ENCODE peak calls at places on chromosomes 6 and 20, in five cellular contexts. One of them, this sample, is unnamed. For H3K79me2, the result is how much of the 10 kb centered on the place peaks cover.

GRCh38 chr6:55069132-55069781 is 105.1 kb upstream of the HCRTR2 start:
- DNase-seq in HepG2: peak
- DNase-seq in HCT116: peak
- DNase-seq in hepatocyte: peak
- DNase-seq in PC-3: peak
- DNase-seq in this sample: peak

GRCh38 chr6:26172496-26172958 is 85.3 kb downstream of the HFE start:
- DNase-seq in HepG2: no peak
- DNase-seq in HCT116: no peak
- DNase-seq in hepatocyte: peak
- DNase-seq in PC-3: no peak
- DNase-seq in this sample: no peak

GRCh38 chr6:35602133-35602946 is 86.4 kb downstream of the FKBP5 start:
- DNase-seq in HepG2: peak
- DNase-seq in HCT116: no peak
- DNase-seq in hepatocyte: peak
- DNase-seq in PC-3: peak
- DNase-seq in this sample: no peak

GRCh38 chr6:169853196-169854082 is 102.0 kb downstream of the ERMARD start:
- DNase-seq in HepG2: no peak
- DNase-seq in HCT116: no peak
- DNase-seq in hepatocyte: no peak
- DNase-seq in PC-3: no peak
- DNase-seq in this sample: no peak

GRCh38 chr6:113522376-113522775 is 334.8 kb upstream of the MARCKS start:
- DNase-seq in HepG2: no peak
- DNase-seq in HCT116: no peak
- DNase-seq in hepatocyte: no peak
- DNase-seq in PC-3: no peak
- DNase-seq in this sample: no peak

GRCh38 chr20:64106981-64107735 is at the start of gene NPBWR2:
- DNase-seq in HepG2: no peak
- DNase-seq in HCT116: no peak
- DNase-seq in hepatocyte: no peak
- DNase-seq in PC-3: no peak
- DNase-seq in this sample: no peak

GRCh38 chr20:32125511-32125910 is 16.0 kb downstream of the TM9SF4 start:
- DNase-seq in HepG2: no peak
- DNase-seq in HCT116: no peak
- DNase-seq in hepatocyte: no peak
- DNase-seq in PC-3: no peak
- DNase-seq in this sample: no peak

GRCh38 chr6:35253249-35253648 is 6.3 kb upstream of the ZNF76 start:
- DNase-seq in HepG2: no peak
- DNase-seq in HCT116: no peak
- DNase-seq in hepatocyte: no peak
- DNase-seq in PC-3: no peak
- DNase-seq in this sample: no peak

GRCh38 chr20:48482790-48483189 is 345.0 kb downstream of the PREX1 start:
- DNase-seq in HepG2: no peak
- DNase-seq in HCT116: no peak
- DNase-seq in hepatocyte: no peak
- DNase-seq in PC-3: no peak
- DNase-seq in this sample: no peak

GRCh38 chr6:97068211-97068610 is 143.7 kb downstream of the KLHL32 start:
- DNase-seq in HepG2: peak
- DNase-seq in HCT116: peak
- DNase-seq in hepatocyte: peak
- DNase-seq in PC-3: peak
- DNase-seq in this sample: no peak

GRCh38 chr20:32521780-32522524 is 63.2 kb downstream of the NOL4L start:
- DNase-seq in HepG2: peak
- DNase-seq in HCT116: peak
- DNase-seq in hepatocyte: peak
- DNase-seq in PC-3: peak
- DNase-seq in this sample: peak

GRCh38 chr6:29720863-29721262 is 2.4 kb upstream of the HLA-F start:
- DNase-seq in HepG2: no peak
- DNase-seq in HCT116: peak
- DNase-seq in hepatocyte: no peak
- DNase-seq in PC-3: peak
- DNase-seq in this sample: no peak

GRCh38 chr20:53024121-53024520 is 52.0 kb downstream of the TSHZ2 start:
- DNase-seq in HepG2: no peak
- DNase-seq in HCT116: no peak
- DNase-seq in hepatocyte: no peak
- DNase-seq in PC-3: no peak
- DNase-seq in this sample: no peak

GRCh38 chr6:159014406-159014805 is 14.4 kb upstream of the RSPH3 start:
- DNase-seq in HepG2: no peak
- DNase-seq in HCT116: no peak
- DNase-seq in hepatocyte: no peak
- DNase-seq in PC-3: no peak
- DNase-seq in this sample: no peak

GRCh38 chr20:48131581-48131980 is 346.3 kb upstream of the SULF2 start:
- DNase-seq in HepG2: no peak
- DNase-seq in HCT116: no peak
- DNase-seq in hepatocyte: no peak
- DNase-seq in PC-3: no peak
- DNase-seq in this sample: no peak

GRCh38 chr6:33694401-33694931 is 17.0 kb downstream of the UQCC2 start:
- DNase-seq in HepG2: no peak
- DNase-seq in HCT116: no peak
- DNase-seq in hepatocyte: peak
- DNase-seq in PC-3: peak
- DNase-seq in this sample: no peak

GRCh38 chr20:53448875-53449274 is 144.8 kb downstream of the ZNF217 start:
- DNase-seq in HepG2: no peak
- DNase-seq in HCT116: no peak
- DNase-seq in hepatocyte: no peak
- DNase-seq in PC-3: no peak
- DNase-seq in this sample: no peak

GRCh38 chr6:52564856-52565255 is 12.0 kb downstream of the TRAM2 start:
- DNase-seq in HepG2: no peak
- DNase-seq in HCT116: no peak
- DNase-seq in hepatocyte: peak
- DNase-seq in PC-3: no peak
- DNase-seq in this sample: no peak

GRCh38 chr6:94658929-94659328 is 918.4 kb upstream of the MANEA start:
- DNase-seq in HepG2: no peak
- DNase-seq in HCT116: no peak
- DNase-seq in hepatocyte: no peak
- DNase-seq in PC-3: no peak
- DNase-seq in this sample: no peak

GRCh38 chr20:41348430-41349172 is 8.0 kb downstream of the LPIN3 start:
- DNase-seq in HepG2: no peak
- DNase-seq in HCT116: no peak
- DNase-seq in hepatocyte: no peak
- DNase-seq in PC-3: no peak
- DNase-seq in this sample: no peak

GRCh38 chr20:44279228-44279627 is 31.8 kb downstream of the FITM2 start:
- DNase-seq in HepG2: no peak
- DNase-seq in HCT116: no peak
- DNase-seq in hepatocyte: no peak
- DNase-seq in PC-3: peak
- DNase-seq in this sample: no peak

GRCh38 chr6:112245511-112246203 is 8.7 kb downstream of the LAMA4 start:
- DNase-seq in HepG2: no peak
- DNase-seq in HCT116: no peak
- DNase-seq in hepatocyte: no peak
- DNase-seq in PC-3: no peak
- DNase-seq in this sample: no peak

GRCh38 chr6:28838289-28838633 is 85.5 kb downstream of the TRIM27 start:
- DNase-seq in HepG2: peak
- DNase-seq in HCT116: no peak
- DNase-seq in hepatocyte: peak
- DNase-seq in PC-3: peak
- DNase-seq in this sample: peak

GRCh38 chr6:14787274-14787673 is 458.6 kb upstream of the JARID2 start:
- DNase-seq in HepG2: no peak
- DNase-seq in HCT116: no peak
- DNase-seq in hepatocyte: no peak
- DNase-seq in PC-3: no peak
- DNase-seq in this sample: no peak

GRCh38 chr6:14783594-14783993 is 462.3 kb upstream of the JARID2 start:
- DNase-seq in HepG2: no peak
- DNase-seq in HCT116: no peak
- DNase-seq in hepatocyte: no peak
- DNase-seq in PC-3: no peak
- DNase-seq in this sample: no peak

GRCh38 chr6:14786008-14786407 is 459.9 kb upstream of the JARID2 start:
- DNase-seq in HepG2: no peak
- DNase-seq in HCT116: no peak
- DNase-seq in hepatocyte: no peak
- DNase-seq in PC-3: no peak
- DNase-seq in this sample: no peak

GRCh38 chr6:14786455-14786854 is 459.4 kb upstream of the JARID2 start:
- DNase-seq in HepG2: no peak
- DNase-seq in HCT116: no peak
- DNase-seq in hepatocyte: no peak
- DNase-seq in PC-3: no peak
- DNase-seq in this sample: no peak

GRCh38 chr6:14784596-14785360 is 461.1 kb upstream of the JARID2 start:
- DNase-seq in HepG2: no peak
- DNase-seq in HCT116: no peak
- DNase-seq in hepatocyte: peak
- DNase-seq in PC-3: no peak
- DNase-seq in this sample: no peak
- H2AFZ ChIP-seq in HepG2: no peak
- H2AFZ ChIP-seq in HCT116: no peak
- H2AFZ ChIP-seq in hepatocyte: peak
- H2AFZ ChIP-seq in PC-3: no peak
- H2AFZ ChIP-seq in this sample: no peak

GRCh38 chr6:15442467-15442866 is 196.6 kb downstream of the JARID2 start:
- DNase-seq in HepG2: no peak
- DNase-seq in HCT116: no peak
- DNase-seq in hepatocyte: no peak
- DNase-seq in PC-3: no peak
- DNase-seq in this sample: no peak

GRCh38 chr6:15443119-15443518 is 197.2 kb downstream of the JARID2 start:
- DNase-seq in HepG2: no peak
- DNase-seq in HCT116: no peak
- DNase-seq in hepatocyte: no peak
- DNase-seq in PC-3: peak
- DNase-seq in this sample: peak

GRCh38 chr6:15447546-15448232 is 201.8 kb downstream of the JARID2 start:
- DNase-seq in HepG2: no peak
- DNase-seq in HCT116: no peak
- DNase-seq in hepatocyte: no peak
- DNase-seq in PC-3: no peak
- DNase-seq in this sample: no peak

GRCh38 chr6:15444081-15444731 is 198.3 kb downstream of the JARID2 start:
- DNase-seq in HepG2: no peak
- DNase-seq in HCT116: no peak
- DNase-seq in hepatocyte: no peak
- DNase-seq in PC-3: no peak
- DNase-seq in this sample: no peak

GRCh38 chr6:15444881-15445280 is 199.0 kb downstream of the JARID2 start:
- DNase-seq in HepG2: peak
- DNase-seq in HCT116: peak
- DNase-seq in hepatocyte: no peak
- DNase-seq in PC-3: peak
- DNase-seq in this sample: no peak
- H3K79me2 ChIP-seq in HepG2: under half
- H3K79me2 ChIP-seq in HCT116: half or more
- H3K79me2 ChIP-seq in hepatocyte: half or more
- H3K79me2 ChIP-seq in PC-3: half or more
- H3K79me2 ChIP-seq in this sample: half or more

DNA sequence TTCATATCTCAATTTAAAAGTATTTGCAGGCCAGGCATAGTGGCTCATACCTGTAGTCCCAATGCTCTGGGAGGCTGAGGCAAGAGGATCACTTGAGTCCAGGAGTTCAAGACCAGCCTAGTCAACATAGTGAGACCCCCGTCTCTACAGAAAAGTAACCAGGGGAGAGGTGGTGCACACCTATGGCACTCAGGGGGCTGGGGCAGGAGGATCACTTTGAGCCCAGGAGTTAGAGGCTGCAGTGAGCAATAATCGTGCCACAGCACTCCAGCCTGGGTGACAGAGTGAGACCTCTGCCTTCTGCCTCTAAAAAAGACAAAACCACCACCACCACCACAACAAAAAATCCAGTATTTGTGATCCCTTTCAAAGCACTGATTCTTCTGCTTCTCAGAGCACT is 185.5 kb upstream of the QKI start:
- DNase-seq in HepG2: no peak
- DNase-seq in HCT116: no peak
- DNase-seq in hepatocyte: no peak
- DNase-seq in PC-3: no peak
- DNase-seq in this sample: no peak
- H2AFZ ChIP-seq in HepG2: no peak
- H2AFZ ChIP-seq in HCT116: no peak
- H2AFZ ChIP-seq in hepatocyte: no peak
- H2AFZ ChIP-seq in PC-3: no peak
- H2AFZ ChIP-seq in this sample: no peak

GRCh38 chr6:117513174-117513573 is 30.7 kb downstream of the DCBLD1 start:
- DNase-seq in HepG2: no peak
- DNase-seq in HCT116: no peak
- DNase-seq in hepatocyte: no peak
- DNase-seq in PC-3: no peak
- DNase-seq in this sample: no peak

GRCh38 chr6:117514655-117515054 is 32.2 kb downstream of the DCBLD1 start:
- DNase-seq in HepG2: no peak
- DNase-seq in HCT116: no peak
- DNase-seq in hepatocyte: no peak
- DNase-seq in PC-3: no peak
- DNase-seq in this sample: no peak

GRCh38 chr6:117513778-117514371 is 31.4 kb downstream of the DCBLD1 start:
- DNase-seq in HepG2: no peak
- DNase-seq in HCT116: no peak
- DNase-seq in hepatocyte: no peak
- DNase-seq in PC-3: no peak
- DNase-seq in this sample: no peak

GRCh38 chr6:117515326-117515725 is 32.9 kb downstream of the DCBLD1 start:
- DNase-seq in HepG2: peak
- DNase-seq in HCT116: no peak
- DNase-seq in hepatocyte: no peak
- DNase-seq in PC-3: no peak
- DNase-seq in this sample: peak

GRCh38 chr6:117512056-117512828 is 29.8 kb downstream of the DCBLD1 start:
- DNase-seq in HepG2: no peak
- DNase-seq in HCT116: no peak
- DNase-seq in hepatocyte: no peak
- DNase-seq in PC-3: peak
- DNase-seq in this sample: no peak
- H3K79me2 ChIP-seq in HepG2: under half
- H3K79me2 ChIP-seq in HCT116: under half
- H3K79me2 ChIP-seq in hepatocyte: under half
- H3K79me2 ChIP-seq in PC-3: under half
- H3K79me2 ChIP-seq in this sample: under half

GRCh38 chr6:165515963-165516624 is 146.9 kb downstream of the PDE10A start:
- DNase-seq in HepG2: no peak
- DNase-seq in HCT116: peak
- DNase-seq in hepatocyte: no peak
- DNase-seq in PC-3: peak
- DNase-seq in this sample: no peak

GRCh38 chr6:165511807-165512206 is 151.2 kb downstream of the PDE10A start:
- DNase-seq in HepG2: no peak
- DNase-seq in HCT116: no peak
- DNase-seq in hepatocyte: no peak
- DNase-seq in PC-3: no peak
- DNase-seq in this sample: no peak

GRCh38 chr6:165519316-165519715 is 143.7 kb downstream of the PDE10A start:
- DNase-seq in HepG2: no peak
- DNase-seq in HCT116: no peak
- DNase-seq in hepatocyte: no peak
- DNase-seq in PC-3: no peak
- DNase-seq in this sample: no peak

GRCh38 chr6:165514621-165515020 is 148.4 kb downstream of the PDE10A start:
- DNase-seq in HepG2: no peak
- DNase-seq in HCT116: no peak
- DNase-seq in hepatocyte: no peak
- DNase-seq in PC-3: no peak
- DNase-seq in this sample: no peak
- H2AFZ ChIP-seq in HepG2: no peak
- H2AFZ ChIP-seq in HCT116: no peak
- H2AFZ ChIP-seq in hepatocyte: no peak
- H2AFZ ChIP-seq in PC-3: no peak
- H2AFZ ChIP-seq in this sample: no peak

This sample was measured in PC-9.